ENCODE peak calls at places on chromosomes 6 and 20, in five cellular contexts. U, K, Y, M and E are unnamed samples.

GRCh38 chr6:17863971-17864754 is 123.3 kb downstream of the KIF13A start:
- DNase-seq in U (no peak), K (no peak), Y (no peak), M (no peak), E (no peak)

GRCh38 chr20:32497589-32498224 is 87.4 kb downstream of the NOL4L start:
- DNase-seq in U (peak), K (no peak), Y (no peak), M (no peak), E (no peak)

GRCh38 chr6:85771455-85771854 is 128.8 kb upstream of the SYNCRIP start:
- DNase-seq in U (no peak), K (no peak), Y (no peak), M (no peak), E (no peak)

GRCh38 chr6:166202321-166202733 is 34.7 kb upstream of the TBXT start:
- DNase-seq in U (no peak), K (no peak), Y (no peak), M (no peak), E (no peak)

GRCh38 chr20:33181482-33182093 is 13.6 kb downstream of the BPIFA2 start:
- DNase-seq in U (no peak), K (no peak), Y (no peak), M (no peak), E (no peak)

GRCh38 chr6:13914346-13914745 is 10.4 kb upstream of the RNF182 start:
- DNase-seq in U (no peak), K (no peak), Y (no peak), M (no peak), E (no peak)

GRCh38 chr6:79117752-79118151 is 39.7 kb upstream of the PHIP start:
- DNase-seq in U (no peak), K (no peak), Y (no peak), M (no peak), E (no peak)

GRCh38 chr20:17904027-17904426 is 64.6 kb downstream of the SNX5 start:
- DNase-seq in U (no peak), K (no peak), Y (no peak), M (no peak), E (no peak)

GRCh38 chr6:139133272-139133671 is 1.6 kb upstream of the HECA start:
- DNase-seq in U (no peak), K (no peak), Y (no peak), M (peak), E (no peak)

GRCh38 chr6:21942910-21943309 is 349.4 kb downstream of the SOX4 start:
- DNase-seq in U (no peak), K (no peak), Y (no peak), M (no peak), E (no peak)

GRCh38 chr6:160082627-160083026 is 39.0 kb upstream of the SLC22A1 start:
- DNase-seq in U (no peak), K (no peak), Y (no peak), M (no peak), E (no peak)

DNA sequence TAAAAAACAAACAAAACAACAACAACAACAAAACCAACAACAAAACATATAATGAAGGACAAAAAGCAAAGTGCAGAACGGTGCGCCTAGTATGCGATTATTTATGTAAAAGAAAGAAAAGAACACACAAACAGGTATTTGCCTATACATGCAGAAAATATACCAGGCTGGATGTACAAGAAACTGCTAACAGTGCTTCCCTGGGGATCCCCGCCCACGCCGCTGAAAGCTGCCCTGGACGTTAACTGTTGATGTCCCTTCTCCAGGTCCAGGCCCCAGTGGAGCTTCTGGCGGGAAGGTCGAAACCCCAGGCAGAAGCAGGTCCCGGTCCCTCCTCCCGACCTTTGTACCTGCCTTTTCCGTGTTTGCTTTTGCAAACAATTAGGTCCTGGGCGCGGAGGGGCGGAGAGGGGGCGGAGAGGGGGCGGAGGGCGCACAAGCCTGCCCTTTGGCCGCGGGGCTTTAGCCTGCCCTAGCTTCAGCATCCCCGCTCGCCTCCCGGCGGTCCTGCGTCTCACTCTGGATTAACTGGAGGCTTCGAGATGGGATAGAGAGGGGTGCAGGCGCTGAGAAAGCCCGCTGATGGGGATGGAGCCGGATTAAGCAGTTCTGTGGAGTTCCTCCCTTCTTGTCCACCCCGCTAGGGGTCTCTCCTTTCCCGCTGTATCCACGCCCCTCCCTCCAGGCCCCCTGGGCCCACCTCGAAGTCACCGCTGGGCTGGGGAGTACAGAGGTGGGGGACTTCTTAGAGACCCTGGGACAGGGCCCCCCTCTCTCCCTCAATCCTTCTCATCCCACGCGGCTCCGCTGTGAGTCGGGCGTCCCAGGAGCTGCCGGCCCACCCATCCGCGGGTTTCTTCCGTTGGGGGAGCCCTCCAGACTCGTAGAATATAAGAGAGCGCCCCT is 8.2 kb upstream of the AHCY start:
- DNase-seq in U (no peak), K (no peak), Y (no peak), M (peak), E (no peak)
- H3K27ac ChIP-seq in U (no peak), K (no peak), Y (no peak), M (peak), E (no peak)

DNA sequence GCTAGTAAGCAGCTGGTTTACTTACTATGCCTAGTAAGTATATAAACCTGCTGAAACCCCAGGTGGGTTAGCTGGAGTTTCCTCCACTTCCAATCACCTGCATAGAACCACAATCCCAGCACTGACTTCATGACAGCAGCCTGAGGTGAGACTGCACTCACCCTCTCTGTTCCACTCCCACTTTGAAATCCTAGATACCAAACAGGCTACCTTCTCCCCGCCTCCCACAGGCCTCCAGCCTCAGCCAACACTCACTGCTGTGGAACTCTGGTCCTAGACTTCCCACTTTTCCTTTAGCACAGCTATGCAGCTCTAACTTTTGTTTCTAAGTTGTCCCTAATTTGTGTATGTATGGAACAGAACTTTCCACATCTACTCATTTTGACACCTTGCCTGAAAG is 149.7 kb upstream of the ARID1B start:
- DNase-seq in U (no peak), K (no peak), Y (no peak), M (no peak), E (no peak)
- H3K4me3 ChIP-seq in U (no peak), K (no peak), Y (no peak), M (no peak), E (no peak)

GRCh38 chr6:25671652-25672051 is 19.6 kb downstream of the SCGN start:
- DNase-seq in U (no peak), K (no peak), Y (no peak), M (no peak), E (no peak)
- H3K27ac ChIP-seq in U (no peak), K (no peak), Y (no peak), M (no peak), E (no peak)

DNA sequence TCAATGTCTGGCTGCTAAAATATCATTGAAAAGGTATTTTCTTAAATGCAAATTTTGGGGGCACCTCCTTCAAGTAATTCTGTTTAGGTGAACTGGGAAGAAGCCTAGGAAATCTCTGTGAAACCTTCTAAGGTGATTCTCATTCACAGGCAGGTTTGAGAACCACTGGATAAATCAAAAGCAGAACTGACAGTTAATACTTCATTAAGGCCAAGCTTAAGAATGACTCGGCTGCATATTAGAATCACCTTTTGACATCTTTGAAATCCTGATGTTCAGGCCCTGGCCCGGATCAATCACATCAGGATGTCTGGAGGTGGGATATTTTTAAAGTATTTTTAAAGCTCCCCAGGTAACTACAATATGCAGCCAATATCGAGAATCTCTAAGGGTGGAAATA is 50.6 kb downstream of the FKBP1C start:
- DNase-seq in U (no peak), K (no peak), Y (no peak), M (no peak), E (no peak)
- H3K4me3 ChIP-seq in U (no peak), K (no peak), Y (no peak), M (no peak), E (no peak)

GRCh38 chr6:126376682-126377081 is 36.8 kb downstream of the CENPW start:
- DNase-seq in U (no peak), K (no peak), Y (no peak), M (no peak), E (no peak)
- H3K27ac ChIP-seq in U (no peak), K (no peak), Y (no peak), M (no peak), E (no peak)